ENCODE peak calls at places on chromosomes 12 and 14, in six cellular contexts. F is CD4-positive, alpha-beta memory T cell; C is IMR-90; H is OCI-LY7; X is lower lobe of right lung; S is gastrocnemius medialis. M is an unnamed sample.

GRCh38 chr12:127145543-127145928 is 1121.4 kb upstream of the TMEM132C start:
- DNase-seq in H (no peak), S (no peak), C (no peak), X (no peak), F (no peak), M (no peak)

GRCh38 chr14:60970146-60970545 is 10.7 kb downstream of the TRMT5 start:
- DNase-seq in C (no peak), S (no peak), H (no peak), X (no peak), F (no peak), M (no peak)

GRCh38 chr12:81332054-81332453 is 254.2 kb downstream of the ACSS3 start:
- DNase-seq in F (no peak), C (no peak), X (no peak), S (no peak), H (no peak), M (no peak)

GRCh38 chr12:8844665-8845064 is 22.2 kb downstream of the A2ML1 start:
- DNase-seq in H (no peak), X (no peak), C (peak; percentile 16), S (no peak), F (no peak), M (no peak)

GRCh38 chr12:69698054-69698453 is 1.0 kb downstream of the BEST3 start:
- DNase-seq in H (peak; percentile 26), C (no peak), S (no peak), X (no peak), F (no peak), M (no peak)

GRCh38 chr12:68028647-68029046 is 39.4 kb downstream of the IFNG-AS1 start:
- DNase-seq in H (no peak), F (no peak), S (no peak), C (no peak), X (no peak), M (no peak)

GRCh38 chr14:96309907-96310330 is 53.2 kb downstream of the ATG2B start:
- DNase-seq in C (peak; percentile 13), F (no peak), S (no peak), H (peak; percentile 7), X (no peak), M (no peak)

GRCh38 chr12:107169200-107169599 is 75.9 kb upstream of the CRY1 start:
- DNase-seq in C (no peak), F (no peak), S (no peak), H (no peak), X (no peak), M (no peak)

GRCh38 chr12:112711507-112711906 is 80.0 kb upstream of the RPH3A start:
- DNase-seq in C (no peak), H (no peak), F (no peak), S (no peak), X (no peak), M (no peak)

DNA sequence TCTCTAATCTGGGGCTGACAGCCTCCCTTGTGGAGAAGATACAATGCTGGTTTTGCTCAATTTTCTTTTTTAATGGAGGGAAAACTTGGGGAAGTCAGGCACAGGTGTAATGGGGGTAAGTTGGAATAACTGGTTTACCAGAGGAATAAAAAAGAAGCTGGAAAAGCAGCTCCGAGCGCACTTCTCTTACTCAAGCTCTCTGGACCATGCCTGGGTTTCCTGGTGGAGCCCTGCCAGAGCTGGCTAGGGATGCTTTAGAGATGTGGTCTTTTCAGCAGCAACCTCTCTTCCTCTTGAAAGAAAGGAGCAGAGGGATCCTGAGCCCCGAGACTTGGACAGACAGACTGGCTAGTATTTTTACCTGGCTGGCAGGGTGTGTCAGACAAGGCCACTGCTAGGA is 3.9 kb upstream of the KCNA5 start:
- DNase-seq in F (no peak), C (no peak), H (no peak), S (no peak), X (no peak), M (no peak)
- H3K4me1 ChIP-seq in F (no peaks in the 10 kb centered on the region), C (no peaks in the 10 kb centered on the region), H (peaks cover 7% of the 10 kb centered on the region), S (no peaks in the 10 kb centered on the region), X (no peaks in the 10 kb centered on the region), M (peaks cover 4% of the 10 kb centered on the region)

DNA sequence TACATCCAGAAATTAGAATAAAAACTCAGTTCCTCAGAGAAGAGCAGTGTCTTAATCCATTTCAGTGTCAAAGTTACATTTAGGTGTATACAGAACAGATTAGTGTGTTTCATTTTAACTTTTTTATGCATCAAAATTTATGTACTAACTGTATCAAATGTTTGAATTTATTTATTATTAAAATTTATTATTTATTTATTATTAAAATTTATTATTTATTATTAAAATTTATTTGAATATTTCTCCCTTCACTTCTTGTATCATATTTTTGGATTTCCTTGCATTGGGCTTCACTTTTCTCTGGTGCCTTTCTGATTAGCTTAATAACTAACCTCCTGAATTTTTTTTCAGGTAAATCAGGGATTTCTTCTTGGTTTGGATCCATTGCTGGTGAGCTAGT is 2.3 kb upstream of the TAS2R14 start:
- DNase-seq in F (no peak), C (no peak), H (no peak), X (no peak), S (no peak), M (no peak)
- H3K4me1 ChIP-seq in F (no peaks in the 10 kb centered on the region), C (peaks cover 2% of the 10 kb centered on the region), H (no peaks in the 10 kb centered on the region), X (no peaks in the 10 kb centered on the region), S (no peaks in the 10 kb centered on the region), M (no peaks in the 10 kb centered on the region)

GRCh38 chr12:614727-615060 is 48.6 kb downstream of the NINJ2 start:
- DNase-seq in X (no peak), H (no peak), F (no peak), C (no peak), S (no peak), M (no peak)

GRCh38 chr12:615620-616019 is 47.6 kb downstream of the NINJ2 start:
- DNase-seq in C (no peak), S (peak; percentile 72), X (no peak), H (no peak), F (no peak), M (no peak)

GRCh38 chr12:618626-619025 is 44.6 kb downstream of the NINJ2 start:
- DNase-seq in C (no peak), H (no peak), X (peak; percentile 62), S (no peak), F (no peak), M (no peak)

GRCh38 chr12:619346-619745 is 43.9 kb downstream of the NINJ2 start:
- DNase-seq in C (no peak), X (no peak), F (no peak), H (no peak), S (peak; percentile 62), M (no peak)

DNA sequence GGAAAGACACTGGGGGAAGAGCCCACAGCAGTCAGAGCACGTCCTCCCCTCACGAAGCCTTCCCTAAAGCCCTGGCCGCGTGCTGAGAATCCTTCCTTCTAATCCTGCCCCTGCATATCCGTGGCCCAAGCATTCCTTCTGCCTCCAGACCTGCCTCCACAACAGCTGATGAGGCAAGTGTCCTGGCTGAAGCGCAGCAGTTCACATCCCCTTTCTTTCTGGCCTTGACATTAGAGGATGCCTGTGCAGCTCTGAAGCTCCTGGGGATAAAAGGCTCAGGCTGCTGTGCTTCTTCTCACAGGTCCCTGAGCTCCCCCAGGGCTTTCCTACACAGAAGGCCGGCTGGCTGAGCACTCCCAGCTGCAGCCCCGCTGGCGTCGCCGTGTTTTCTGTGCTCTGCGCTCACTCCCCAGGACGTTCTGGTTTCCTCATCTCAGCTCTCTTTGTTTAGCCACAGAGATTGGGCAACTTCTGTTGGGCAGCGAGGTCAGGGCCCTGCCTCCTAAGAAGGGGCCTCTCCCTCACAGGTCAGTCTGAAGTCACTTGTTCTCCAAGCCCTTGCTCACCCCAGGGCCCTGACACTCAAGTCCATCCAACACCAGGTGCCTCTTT is 45.8 kb downstream of the NINJ2 start:
- DNase-seq in S (peak; percentile 36), X (peak; percentile 88), H (no peak), F (no peak), C (peak; percentile 18), M (peak; percentile 69)
- H3K4me1 ChIP-seq in S (peaks cover 73% of the 10 kb centered on the region), X (peaks cover 60% of the 10 kb centered on the region), H (peaks cover 5% of the 10 kb centered on the region), F (peaks cover 13% of the 10 kb centered on the region), C (peaks cover 4% of the 10 kb centered on the region), M (no peaks in the 10 kb centered on the region)

DNA sequence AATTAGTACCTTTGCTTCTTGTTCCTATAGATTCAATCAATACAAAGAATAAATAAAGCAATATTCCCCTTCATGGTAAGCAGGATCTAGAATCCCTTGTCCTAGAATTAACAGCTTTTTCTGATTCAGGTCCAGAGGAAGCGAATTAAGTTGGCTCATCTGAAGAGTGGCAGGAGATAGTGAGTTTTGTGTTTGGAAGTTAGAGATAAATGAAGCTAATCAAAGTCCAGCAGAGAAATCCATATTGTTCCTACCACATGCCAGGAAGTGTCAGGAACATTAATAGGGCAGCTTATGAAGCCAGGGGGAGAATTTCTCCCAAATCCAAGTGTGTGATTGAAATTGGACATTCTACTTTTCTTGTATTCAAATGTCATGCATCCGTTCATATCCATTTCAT is 13.9 kb downstream of the CAPZA3 start:
- DNase-seq in S (no peak), X (no peak), H (no peak), C (no peak), F (no peak), M (no peak)
- H3K4me1 ChIP-seq in S (no peaks in the 10 kb centered on the region), X (peaks cover 6% of the 10 kb centered on the region), H (no peaks in the 10 kb centered on the region), C (peaks cover 20% of the 10 kb centered on the region), F (no peaks in the 10 kb centered on the region), M (peaks cover 2% of the 10 kb centered on the region)

GRCh38 chr12:124557518-124558223 is 9.7 kb downstream of the NCOR2 start:
- DNase-seq in C (no peak), H (no peak), F (no peak), S (no peak), X (no peak), M (peak; percentile 41)
- H3K4me1 ChIP-seq in C (peaks cover 7% of the 10 kb centered on the region), H (no peaks in the 10 kb centered on the region), F (peaks cover 44% of the 10 kb centered on the region), S (peaks cover 42% of the 10 kb centered on the region), X (peaks cover 87% of the 10 kb centered on the region), M (no peaks in the 10 kb centered on the region)

GRCh38 chr12:116261525-116262100 is 15.9 kb downstream of the MED13L start:
- DNase-seq in S (no peak), X (no peak), H (no peak), F (no peak), C (no peak), M (no peak)
- H3K4me1 ChIP-seq in S (peaks cover 74% of the 10 kb centered on the region), X (peaks cover 75% of the 10 kb centered on the region), H (no peaks in the 10 kb centered on the region), F (peaks cover 88% of the 10 kb centered on the region), C (peaks cover 19% of the 10 kb centered on the region), M (no peaks in the 10 kb centered on the region)

GRCh38 chr12:111339306-111339938 is 29.5 kb downstream of the PHETA1 start:
- DNase-seq in C (no peak), H (no peak), S (no peak), X (no peak), F (no peak), M (no peak)

GRCh38 chr12:111342376-111342775 is 26.5 kb downstream of the PHETA1 start:
- DNase-seq in X (no peak), F (no peak), C (no peak), S (no peak), H (no peak), M (no peak)

GRCh38 chr12:111340231-111340630 is 28.7 kb downstream of the PHETA1 start:
- DNase-seq in F (no peak), S (no peak), H (no peak), C (no peak), X (no peak), M (no peak)

GRCh38 chr12:111343181-111343580 is 25.7 kb downstream of the PHETA1 start:
- DNase-seq in C (no peak), S (no peak), X (no peak), H (no peak), F (no peak), M (no peak)

GRCh38 chr12:111341426-111342065 is 27.3 kb downstream of the PHETA1 start:
- DNase-seq in S (no peak), X (no peak), F (no peak), C (no peak), H (no peak), M (no peak)
- H3K4me1 ChIP-seq in S (no peaks in the 10 kb centered on the region), X (no peaks in the 10 kb centered on the region), F (no peaks in the 10 kb centered on the region), C (no peaks in the 10 kb centered on the region), H (no peaks in the 10 kb centered on the region), M (no peaks in the 10 kb centered on the region)

M was measured in aorta.